ENCODE peak calls at places on chromosomes 4 and X, in four cellular contexts. P is CD4-positive, alpha-beta memory T cell; W is IMR-90; Y is Panc1. R is an unnamed sample. For H3K4me1 and H3K36me3, the result is how much of the 10 kb centered on the place peaks cover.

GRCh38 chr4:141636771-141637460 is 533 bp downstream of the IL15 start:
- DNase-seq in W (peak), Y (no peak), P (peak), R (peak)

GRCh38 chr4:179867300-179867878 is 2375.8 kb upstream of the TENM3 start:
- DNase-seq in P (no peak), Y (peak), W (peak), R (peak)

GRCh38 chr4:139403457-139403856 is 50.5 kb upstream of the RAB33B start:
- DNase-seq in P (no peak), W (no peak), Y (no peak), R (no peak)

GRCh38 chr4:7498406-7499200 is 63.9 kb upstream of the PSAPL1 start:
- DNase-seq in Y (no peak), P (no peak), W (no peak), R (no peak)

GRCh38 chrX:87583679-87584078 is 66.1 kb downstream of the KLHL4 start:
- DNase-seq in Y (no peak), P (no peak), W (peak), R (peak)

GRCh38 chrX:48754124-48754667 is 7.4 kb upstream of the GLOD5 start:
- DNase-seq in Y (no peak), W (no peak), P (no peak), R (no peak)

GRCh38 chr4:181946902-181947301 is 296.3 kb upstream of the TENM3 start:
- DNase-seq in W (peak), P (no peak), Y (no peak), R (no peak)

GRCh38 chr4:184514121-184514988 is 40.0 kb upstream of the IRF2 start:
- DNase-seq in Y (no peak), W (peak), P (no peak), R (no peak)

GRCh38 chrX:123860983-123861382 is 1.1 kb downstream of the XIAP start:
- DNase-seq in Y (no peak), P (peak), W (peak), R (no peak)

GRCh38 chr4:176451441-176451840 is 131.7 kb downstream of the SPCS3 start:
- DNase-seq in W (no peak), Y (no peak), P (no peak), R (peak)

GRCh38 chrX:22296871-22297270 is 24.2 kb downstream of the CBLL2 start:
- DNase-seq in Y (no peak), P (no peak), W (no peak), R (no peak)

GRCh38 chrX:38880460-38880859 is 79.2 kb downstream of the MID1IP1 start:
- DNase-seq in W (peak), Y (no peak), P (no peak), R (no peak)

GRCh38 chrX:119729408-119730201 is 28.8 kb upstream of the SOWAHD start:
- DNase-seq in W (peak), P (peak), Y (peak), R (peak)

DNA sequence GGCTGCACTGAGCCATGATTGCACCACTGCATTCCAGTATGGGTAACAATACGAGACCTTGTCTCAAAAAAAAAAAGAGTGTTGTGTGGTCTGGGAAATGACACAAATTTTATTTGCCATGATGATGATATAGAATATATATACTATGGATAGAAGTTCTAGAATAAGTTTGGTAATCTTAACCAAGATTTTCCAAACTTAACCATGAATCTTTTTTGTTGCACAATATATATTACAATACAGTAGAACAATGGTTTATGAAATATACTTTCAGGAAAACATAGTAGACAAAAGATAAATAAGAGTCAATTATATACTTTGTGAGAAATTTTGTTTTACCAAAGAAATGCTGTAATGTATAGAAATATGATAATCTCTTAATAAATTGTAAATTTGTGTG is 34.8 kb downstream of the MFSD8 start:
- DNase-seq in P (no peak), W (no peak), Y (no peak), R (no peak)
- H3K4me1 ChIP-seq in P (under half), W (under half), Y (under half), R (under half)

GRCh38 chr4:48340276-48340904 is 939 bp upstream of the SLAIN2 start:
- DNase-seq in P (no peak), Y (no peak), W (peak), R (no peak)
- H3K4me3 ChIP-seq in P (peak), Y (peak), W (peak), R (peak)

GRCh38 chrX:133583825-133584224 is 168.5 kb upstream of the GPC4 start:
- DNase-seq in P (no peak), W (no peak), Y (no peak), R (no peak)
- H3K36me3 ChIP-seq in P (under half), W (under half), Y (under half), R (under half)

DNA sequence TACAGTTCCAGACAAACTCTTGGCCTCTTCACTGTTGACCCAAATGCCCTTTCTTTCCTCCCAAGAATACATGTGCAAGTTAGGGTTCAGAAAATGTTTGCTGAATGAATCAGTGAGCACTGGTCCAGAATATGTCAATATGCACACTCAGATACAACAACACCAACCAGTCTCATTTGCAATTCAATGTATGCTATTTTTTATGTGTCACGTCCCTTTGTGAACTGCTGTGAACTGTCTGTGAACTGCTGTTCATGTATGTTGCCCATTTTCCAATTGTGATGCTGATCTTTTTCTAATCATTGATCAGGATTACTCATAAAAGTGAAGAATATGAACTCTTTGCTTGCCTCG is 17.8 kb downstream of the GAB3 start:
- DNase-seq in W (no peak), P (no peak), Y (no peak), R (peak)
- H3K4me1 ChIP-seq in W (under half), P (half or more), Y (half or more), R (under half)

GRCh38 chr4:76688737-76689078 is 209.2 kb downstream of the SOWAHB start:
- DNase-seq in Y (no peak), P (no peak), W (peak), R (no peak)
- H3K4me3 ChIP-seq in Y (peak), P (no peak), W (peak), R (no peak)

GRCh38 chrX:16834811-16835210 is 35.4 kb downstream of the RBBP7 start:
- DNase-seq in W (no peak), P (no peak), Y (no peak), R (no peak)

GRCh38 chrX:16838202-16839066 is 31.7 kb downstream of the RBBP7 start:
- DNase-seq in P (no peak), Y (no peak), W (peak), R (no peak)

GRCh38 chrX:16839224-16839851 is 30.8 kb downstream of the RBBP7 start:
- DNase-seq in P (no peak), Y (no peak), W (no peak), R (no peak)

GRCh38 chrX:16839852-16840460 is 30.2 kb downstream of the RBBP7 start:
- DNase-seq in W (peak), Y (no peak), P (no peak), R (no peak)

DNA sequence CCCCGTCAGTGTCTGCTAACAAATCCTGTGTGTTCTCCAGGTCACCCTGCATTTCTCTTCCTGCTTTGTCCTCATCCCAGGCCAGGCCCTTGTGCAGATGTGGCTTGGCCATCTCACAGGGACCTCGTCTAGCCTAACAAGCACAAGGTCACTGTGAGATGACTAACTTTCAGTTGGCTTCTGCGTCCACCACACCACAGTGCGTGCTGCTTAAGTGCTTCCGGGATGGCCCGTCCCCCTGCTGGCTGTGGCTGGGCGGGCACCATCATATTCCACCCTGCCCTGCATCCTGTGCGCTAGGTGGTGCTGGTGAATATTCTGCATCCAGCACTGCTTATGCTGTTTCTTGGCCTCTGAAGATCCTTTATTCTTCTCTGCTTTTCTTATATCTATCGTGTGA is 33.8 kb downstream of the RBBP7 start:
- DNase-seq in P (no peak), W (peak), Y (no peak), R (no peak)
- H3K36me3 ChIP-seq in P (under half), W (under half), Y (under half), R (half or more)

GRCh38 chr4:66097271-66097670 is 427.0 kb upstream of the EPHA5 start:
- DNase-seq in W (no peak), P (no peak), Y (no peak), R (no peak)
- H3K4me1 ChIP-seq in W (under half), P (under half), Y (under half), R (under half)